ENCODE peak calls at places on chromosome 17, in five cellular contexts. V is heart left ventricle, O is stomach, N is HCT116, F is IMR-90. C is an unnamed sample.

GRCh38 chr17:42276359-42276608 is at the start of gene STAT5B:
- DNase-seq in V (peak), O (peak), N (no peak), F (peak), C (no peak)

GRCh38 chr17:50110591-50111349 is 15.6 kb downstream of the PDK2 start:
- DNase-seq in V (peak), O (no peak), N (no peak), F (no peak), C (peak)

GRCh38 chr17:7897773-7898172 is 9.2 kb downstream of the CHD3 start:
- DNase-seq in V (no peak), O (no peak), N (no peak), F (peak), C (no peak)

GRCh38 chr17:42670925-42671657 is 5.7 kb downstream of the PLEKHH3 start:
- DNase-seq in V (peak), O (no peak), N (no peak), F (no peak), C (no peak)

GRCh38 chr17:14203392-14203791 is 33.3 kb downstream of the CDRT15 start:
- DNase-seq in V (no peak), O (no peak), N (no peak), F (peak), C (no peak)

GRCh38 chr17:78325076-78325712 is 34.7 kb downstream of the SOCS3 start:
- DNase-seq in V (peak), O (no peak), N (no peak), F (peak), C (peak)

GRCh38 chr17:19306160-19307111 is 56.1 kb downstream of the B9D1 start:
- DNase-seq in V (no peak), O (peak), N (no peak), F (no peak), C (no peak)

GRCh38 chr17:51813166-51813783 is 345.2 kb downstream of the CA10 start:
- DNase-seq in V (no peak), O (no peak), N (no peak), F (no peak), C (no peak)

GRCh38 chr17:82267575-82268379 is 5.7 kb downstream of the CSNK1D start:
- DNase-seq in V (peak), O (peak), N (no peak), F (peak), C (peak)

GRCh38 chr17:13030459-13031305 is 12.9 kb upstream of the ELAC2 start:
- DNase-seq in V (no peak), O (no peak), N (no peak), F (peak), C (no peak)

GRCh38 chr17:41777579-41778188 is 8.8 kb downstream of the JUP start:
- DNase-seq in V (peak), O (peak), N (no peak), F (peak), C (no peak)

GRCh38 chr17:7745748-7746470 is 28.4 kb downstream of the DNAH2 start:
- DNase-seq in V (no peak), O (no peak), N (peak), F (peak), C (no peak)

GRCh38 chr17:9456265-9456664 is 119.4 kb downstream of the STX8 start:
- DNase-seq in V (no peak), O (no peak), N (no peak), F (no peak), C (no peak)

GRCh38 chr17:81049973-81050551 is 15.1 kb downstream of the BAIAP2 start:
- DNase-seq in V (no peak), O (peak), N (peak), F (no peak), C (no peak)

GRCh38 chr17:50953831-50954601 is 87.9 kb upstream of the TOB1 start:
- DNase-seq in V (peak), O (no peak), N (no peak), F (peak), C (peak)

GRCh38 chr17:65332375-65332774 is 195.2 kb downstream of the RGS9 start:
- DNase-seq in V (no peak), O (no peak), N (peak), F (peak), C (no peak)

GRCh38 chr17:385195-385835 is 32.7 kb upstream of the RPH3AL start:
- DNase-seq in V (peak), O (peak), N (no peak), F (no peak), C (peak)

GRCh38 chr17:29019475-29020181 is 13.8 kb upstream of the SEZ6 start:
- DNase-seq in V (no peak), O (peak), N (no peak), F (no peak), C (no peak)

GRCh38 chr17:27959382-27959709 is 66.2 kb upstream of the LYRM9 start:
- DNase-seq in V (no peak), O (no peak), N (no peak), F (peak), C (no peak)

GRCh38 chr17:58531661-58532554 is 17.5 kb upstream of the MTMR4 start:
- DNase-seq in V (peak), O (peak), N (no peak), F (peak), C (no peak)

GRCh38 chr17:3533752-3534151 is 23.9 kb downstream of the TRPV3 start:
- DNase-seq in V (no peak), O (no peak), N (no peak), F (no peak), C (peak)

GRCh38 chr17:3534881-3535252 is 22.7 kb downstream of the TRPV3 start:
- DNase-seq in V (no peak), O (no peak), N (peak), F (peak), C (no peak)

GRCh38 chr17:3536736-3537135 is 20.9 kb downstream of the TRPV3 start:
- DNase-seq in V (no peak), O (no peak), N (no peak), F (no peak), C (no peak)

GRCh38 chr17:3532859-3533142 is 24.8 kb downstream of the TRPV3 start:
- DNase-seq in V (no peak), O (no peak), N (no peak), F (no peak), C (no peak)

DNA sequence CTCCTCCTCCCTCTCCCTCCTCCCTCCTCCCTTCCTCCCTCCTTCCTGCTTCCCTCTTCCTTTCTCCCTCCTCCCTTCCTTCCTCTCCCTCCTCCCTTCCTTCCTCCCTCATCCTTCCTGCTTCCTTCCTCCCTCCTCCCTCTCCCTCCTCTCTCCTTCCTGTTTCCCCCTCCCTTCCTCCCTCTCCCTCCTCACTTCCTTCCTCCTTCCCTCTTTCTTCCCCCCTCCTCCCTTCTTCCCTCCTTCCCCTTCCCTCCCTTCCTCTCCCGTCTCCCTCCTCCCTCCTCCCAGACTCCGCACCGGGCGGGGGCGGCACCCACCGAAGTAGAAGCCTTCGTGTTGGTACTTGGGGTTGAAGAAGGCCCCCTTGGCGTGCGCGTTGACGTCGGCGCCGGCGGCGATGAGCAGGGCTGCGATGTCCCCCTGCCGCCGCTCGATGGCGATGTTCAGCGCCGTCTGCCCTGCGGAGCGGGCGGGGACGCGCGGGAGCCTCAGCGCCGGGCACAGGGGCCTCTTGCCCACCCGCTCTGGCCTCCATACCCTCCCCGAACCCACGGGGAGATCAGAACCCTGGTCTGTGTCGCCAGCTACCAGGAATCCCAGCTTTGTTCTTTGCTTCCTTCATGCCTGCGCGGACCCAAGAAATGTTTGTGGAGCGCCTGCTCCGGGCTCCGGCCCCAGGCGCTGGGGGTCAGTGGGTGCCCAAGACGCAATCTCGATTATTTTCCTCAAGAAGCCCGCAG is 22.2 kb downstream of the TRPV3 start:
- DNase-seq in V (peak), O (peak), N (peak), F (peak), C (peak)
- TF ChIP-seq POLR2A in V (no peak), O (no peak), N (no peak), F (no peak), C (no peak)

GRCh38 chr17:77251622-77252021 is 110.9 kb downstream of the SEC14L1 start:
- DNase-seq in V (no peak), O (no peak), N (no peak), F (no peak), C (no peak)
- TF ChIP-seq POLR2A in V (no peak), O (no peak), N (no peak), F (no peak), C (no peak)

GRCh38 chr17:2703606-2704005 is 8.0 kb downstream of the CLUH start:
- DNase-seq in V (no peak), O (no peak), N (no peak), F (no peak), C (peak)
- TF ChIP-seq POLR2A in V (no peak), O (no peak), N (no peak), F (no peak), C (no peak)

DNA sequence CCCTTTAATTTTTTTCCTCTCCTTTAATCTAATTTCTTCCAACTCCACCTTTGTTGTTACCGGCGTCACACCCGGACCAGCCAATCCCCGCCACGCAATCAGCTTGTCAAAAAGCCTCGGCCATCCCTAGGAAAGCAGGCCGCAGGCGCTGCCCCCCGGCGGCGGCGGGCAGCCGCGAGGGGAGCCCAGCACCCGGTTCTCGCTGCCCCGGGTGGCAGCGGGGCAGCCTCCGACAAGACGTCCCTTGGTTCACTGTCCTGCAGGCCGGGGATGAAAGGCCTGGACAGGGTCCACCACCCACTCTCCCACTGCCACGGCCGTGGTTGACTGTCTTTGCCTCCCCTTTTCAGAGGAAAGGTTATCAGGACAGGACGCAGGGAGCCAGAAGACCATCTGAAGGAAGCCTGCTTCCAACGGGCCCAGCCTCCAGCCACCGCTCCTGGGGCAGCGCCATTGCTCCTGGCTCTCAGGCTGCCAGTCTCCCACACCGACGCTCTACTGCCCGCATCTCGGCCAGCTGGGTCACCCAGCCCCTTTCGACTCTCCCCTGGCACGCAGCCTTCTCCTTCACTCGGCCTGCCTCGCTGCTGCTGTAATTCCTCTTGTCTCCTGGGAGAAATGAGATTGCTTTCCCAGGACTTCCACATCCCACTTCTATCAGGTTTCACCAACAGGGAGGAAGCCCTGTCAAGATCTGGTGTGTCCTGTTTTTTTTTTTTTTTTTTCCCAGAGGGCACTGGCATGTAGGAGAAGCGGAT is 2.8 kb upstream of the UBTF start:
- DNase-seq in V (peak), O (peak), N (peak), F (peak), C (peak)
- TF ChIP-seq POLR2A in V (peak), O (no peak), N (no peak), F (peak), C (no peak)

DNA sequence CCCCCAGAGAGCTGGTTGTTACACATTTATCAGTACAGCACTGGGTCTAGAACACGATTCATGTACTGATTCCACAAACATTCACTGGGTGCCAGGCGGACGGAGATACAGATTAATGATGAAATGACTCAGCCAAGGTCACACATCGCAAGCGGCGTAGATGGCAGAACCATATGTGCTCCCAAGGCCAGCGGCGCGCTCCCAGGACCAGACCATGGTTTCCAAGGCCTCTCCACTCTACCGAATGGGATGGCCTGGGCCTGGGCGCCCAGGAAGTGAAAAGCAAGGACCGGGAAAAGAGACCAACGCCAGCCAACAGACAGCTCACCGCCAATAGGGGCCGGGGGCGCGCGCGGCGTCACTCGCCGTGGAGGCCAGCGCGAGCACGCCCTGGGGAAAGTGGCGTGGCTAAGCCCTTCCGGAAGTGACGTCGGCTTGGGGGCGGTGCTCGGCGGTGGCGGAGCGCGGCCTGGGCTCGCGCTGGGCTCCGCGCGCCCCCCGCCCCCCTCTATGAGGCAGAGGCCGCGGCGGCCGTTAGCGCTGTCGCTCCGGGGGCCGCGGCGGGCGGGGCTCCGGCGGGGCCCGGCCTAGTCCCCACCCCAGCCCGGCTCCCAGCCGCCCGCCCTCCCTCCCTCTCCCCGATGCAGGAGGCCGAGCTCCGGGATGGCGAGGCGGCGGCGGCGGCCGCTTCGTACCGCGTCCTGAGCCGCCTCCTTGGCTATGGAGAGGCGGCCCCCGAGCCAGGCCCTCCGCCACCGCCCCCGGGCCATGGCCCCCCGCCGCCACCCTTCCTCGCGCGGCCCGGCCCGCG is at the start of gene SOCS7:
- DNase-seq in V (peak), O (peak), N (peak), F (peak), C (peak)
- TF ChIP-seq POLR2A in V (no peak), O (no peak), N (peak), F (peak), C (peak)

GRCh38 chr17:39699818-39700147 is at the start of gene ERBB2:
- DNase-seq in V (peak), O (peak), N (peak), F (peak), C (no peak)
- TF ChIP-seq POLR2A in V (no peak), O (peak), N (peak), F (no peak), C (no peak)

GRCh38 chr17:17570798-17571716 is 20.5 kb downstream of the PEMT start:
- DNase-seq in V (peak), O (peak), N (no peak), F (no peak), C (no peak)
- TF ChIP-seq POLR2A in V (no peak), O (no peak), N (no peak), F (no peak), C (no peak)

C was measured in suprapubic skin.